ENCODE peak calls at places on chromosomes 11 and 22, in six cellular contexts. F is CD8-positive, alpha-beta memory T cell; B is germinal center; X is adipocyte; V is kidney; L is AG04449. Q is an unnamed sample.

GRCh38 chr11:46383404-46383758 is 1.9 kb downstream of the MDK start:
- DNase-seq in F (no peak), B (no peak), X (no peak), V (no peak), L (no peak), Q (no peak)

GRCh38 chr11:38646382-38646781 is 2048.3 kb upstream of the RAG2 start:
- DNase-seq in F (no peak), B (no peak), X (no peak), V (no peak), L (no peak), Q (no peak)

GRCh38 chr11:19838994-19839768 is 126.5 kb downstream of the NAV2 start:
- DNase-seq in F (no peak), B (no peak), X (no peak), V (no peak), L (no peak), Q (no peak)

GRCh38 chr11:29310706-29311342 is 706.0 kb downstream of the KCNA4 start:
- DNase-seq in F (no peak), B (no peak), X (no peak), V (no peak), L (no peak), Q (no peak)

GRCh38 chr22:46070722-46071450 is 79.4 kb upstream of the PPARA start:
- DNase-seq in F (no peak), B (peak), X (peak), V (peak), L (no peak), Q (no peak)

GRCh38 chr11:109733245-109733644 is 311.3 kb downstream of the C11orf87 start:
- DNase-seq in F (no peak), B (no peak), X (no peak), V (no peak), L (no peak), Q (peak)

GRCh38 chr11:114060402-114061052 is 1.0 kb downstream of the ZBTB16 start:
- DNase-seq in F (no peak), B (no peak), X (peak), V (peak), L (no peak), Q (no peak)

GRCh38 chr11:34002420-34002819 is 49.1 kb upstream of the CAPRIN1 start:
- DNase-seq in F (no peak), B (no peak), X (no peak), V (no peak), L (no peak), Q (no peak)

GRCh38 chr11:78061088-78061920 is 2.4 kb upstream of the THRSP start:
- DNase-seq in F (no peak), B (no peak), X (peak), V (peak), L (no peak), Q (no peak)

GRCh38 chr11:64357904-64358535 is 942 bp upstream of the RPS6KA4 start:
- DNase-seq in F (no peak), B (no peak), X (peak), V (peak), L (no peak), Q (no peak)

GRCh38 chr11:79055866-79056632 is 384.8 kb downstream of the TENM4 start:
- DNase-seq in F (no peak), B (no peak), X (peak), V (no peak), L (peak), Q (peak)

GRCh38 chr11:92852946-92853345 is 116.5 kb upstream of the MTNR1B start:
- DNase-seq in F (no peak), B (no peak), X (no peak), V (peak), L (no peak), Q (no peak)

GRCh38 chr11:126716456-126717083 is 284.0 kb downstream of the KIRREL3 start:
- DNase-seq in F (no peak), B (peak), X (peak), V (no peak), L (no peak), Q (peak)

GRCh38 chr11:90133560-90134145 is 810 bp upstream of the NAALAD2 start:
- DNase-seq in F (no peak), B (no peak), X (no peak), V (no peak), L (no peak), Q (no peak)

GRCh38 chr11:114846040-114846791 is 167.9 kb downstream of the NXPE2 start:
- DNase-seq in F (no peak), B (no peak), X (peak), V (no peak), L (no peak), Q (no peak)

GRCh38 chr11:44831605-44832394 is 105.0 kb downstream of the TSPAN18 start:
- DNase-seq in F (no peak), B (no peak), X (no peak), V (no peak), L (no peak), Q (no peak)

GRCh38 chr11:27427183-27427980 is 45.2 kb downstream of the LGR4 start:
- DNase-seq in F (no peak), B (no peak), X (peak), V (no peak), L (peak), Q (no peak)